ENCODE peak calls at places on chromosomes 6 and 20, in six cellular contexts. B is GM03348; A is AG09319; K is NCI-H774; H is endothelial cell; S is stimulated activated CD4-positive, alpha-beta T cell treated with anti-CD3 and anti-CD28 coated beads, Interleukin-1b, Interleukin-23, amount 100 ng/mL, for 48 hours. I is an unnamed sample.

GRCh38 chr6:136783495-136784270 is 8.6 kb downstream of the MAP3K5 start:
- DNase-seq in S (no peak), H (no peak), A (no peak), K (no peak), B (no peak), I (no peak)

GRCh38 chr6:80658926-80659325 is 552.5 kb downstream of the BCKDHB start:
- DNase-seq in B (no peak), K (no peak), S (no peak), H (no peak), A (no peak), I (no peak)

GRCh38 chr20:23144856-23145255 is 58.7 kb upstream of the CD93 start:
- DNase-seq in B (no peak), K (no peak), H (no peak), S (no peak), A (no peak), I (no peak)

GRCh38 chr6:52303178-52303577 is 18.6 kb upstream of the MCM3 start:
- DNase-seq in B (no peak), A (no peak), S (no peak), H (no peak), K (no peak), I (no peak)

GRCh38 chr6:117317261-117317660 is 51.9 kb downstream of the VGLL2 start:
- DNase-seq in K (peak), H (no peak), B (no peak), A (no peak), S (no peak), I (no peak)

GRCh38 chr6:38391909-38392614 is 247.7 kb downstream of the BTBD9 start:
- DNase-seq in K (no peak), B (peak), A (no peak), S (no peak), H (no peak), I (no peak)

GRCh38 chr6:122184260-122184934 is 215.1 kb upstream of the HSF2 start:
- DNase-seq in B (peak), A (peak), H (no peak), S (no peak), K (no peak), I (no peak)

GRCh38 chr6:156778615-156779205 is 1.5 kb downstream of the ARID1B start:
- DNase-seq in A (no peak), S (peak), K (no peak), B (peak), H (peak), I (no peak)

GRCh38 chr6:136235233-136235564 is 14.9 kb downstream of the MTFR2 start:
- DNase-seq in S (no peak), B (no peak), A (no peak), K (peak), H (no peak), I (no peak)

GRCh38 chr6:142321451-142321850 is 19.6 kb downstream of the ADGRG6 start:
- DNase-seq in B (no peak), A (no peak), S (no peak), K (no peak), H (no peak), I (no peak)

GRCh38 chr20:63553933-63554290 is at the start of gene FNDC11:
- DNase-seq in H (peak), A (no peak), K (no peak), S (no peak), B (peak), I (no peak)

GRCh38 chr6:166663568-166663967 is 36.5 kb upstream of the RPS6KA2 start:
- DNase-seq in H (no peak), A (no peak), B (no peak), S (no peak), K (no peak), I (no peak)

GRCh38 chr6:142613981-142614380 is 312.2 kb downstream of the ADGRG6 start:
- DNase-seq in S (no peak), A (no peak), H (no peak), K (no peak), B (no peak), I (no peak)

GRCh38 chr6:170134077-170135040 is 156.5 kb downstream of the DLL1 start:
- DNase-seq in B (no peak), S (no peak), A (no peak), K (no peak), H (no peak), I (no peak)

GRCh38 chr20:55353206-55353605 is 652.1 kb downstream of the CBLN4 start:
- DNase-seq in K (no peak), A (no peak), B (no peak), H (no peak), S (no peak), I (no peak)

I was measured in D721Med.